ENCODE peak calls at places on chromosomes 2 and 18, in six cellular contexts. One of them, this sample, is unnamed.

GRCh38 chr18:24063121-24063731 is 48.7 kb downstream of the TTC39C start:
- DNase-seq in astrocyte: peak
- DNase-seq in lower leg skin: no peak
- DNase-seq in upper lobe of right lung: no peak
- DNase-seq in tibial artery: no peak
- DNase-seq in Calu3: no peak
- DNase-seq in this sample: no peak

GRCh38 chr2:26186371-26186770 is 13.5 kb downstream of the GAREM2 start:
- DNase-seq in upper lobe of right lung: no peak
- DNase-seq in Calu3: no peak
- DNase-seq in tibial artery: no peak
- DNase-seq in astrocyte: no peak
- DNase-seq in lower leg skin: no peak
- DNase-seq in this sample: no peak

GRCh38 chr2:10839813-10840212 is 27.2 kb upstream of the PDIA6 start:
- DNase-seq in upper lobe of right lung: no peak
- DNase-seq in Calu3: no peak
- DNase-seq in tibial artery: no peak
- DNase-seq in astrocyte: no peak
- DNase-seq in lower leg skin: no peak
- DNase-seq in this sample: no peak

GRCh38 chr2:208584387-208584965 is 177.9 kb downstream of the PTH2R start:
- DNase-seq in astrocyte: no peak
- DNase-seq in upper lobe of right lung: no peak
- DNase-seq in tibial artery: no peak
- DNase-seq in Calu3: no peak
- DNase-seq in lower leg skin: no peak
- DNase-seq in this sample: no peak

GRCh38 chr2:222878284-222878876 is 17.5 kb downstream of the ACSL3 start:
- DNase-seq in Calu3: no peak
- DNase-seq in tibial artery: no peak
- DNase-seq in lower leg skin: no peak
- DNase-seq in astrocyte: no peak
- DNase-seq in upper lobe of right lung: no peak
- DNase-seq in this sample: no peak

GRCh38 chr2:172281648-172282576 is 145.5 kb upstream of the ITGA6 start:
- DNase-seq in upper lobe of right lung: no peak
- DNase-seq in astrocyte: peak
- DNase-seq in Calu3: no peak
- DNase-seq in lower leg skin: no peak
- DNase-seq in tibial artery: no peak
- DNase-seq in this sample: no peak

GRCh38 chr2:120740765-120741513 is 5.3 kb downstream of the GLI2 start:
- DNase-seq in astrocyte: no peak
- DNase-seq in Calu3: no peak
- DNase-seq in tibial artery: no peak
- DNase-seq in upper lobe of right lung: no peak
- DNase-seq in lower leg skin: no peak
- DNase-seq in this sample: peak

GRCh38 chr18:34158881-34159690 is 65.6 kb downstream of the NOL4 start:
- DNase-seq in Calu3: no peak
- DNase-seq in lower leg skin: no peak
- DNase-seq in upper lobe of right lung: peak
- DNase-seq in astrocyte: peak
- DNase-seq in tibial artery: peak
- DNase-seq in this sample: peak

GRCh38 chr2:11669454-11670291 is at the start of gene NTSR2:
- DNase-seq in astrocyte: peak
- DNase-seq in lower leg skin: no peak
- DNase-seq in upper lobe of right lung: peak
- DNase-seq in tibial artery: no peak
- DNase-seq in Calu3: no peak
- DNase-seq in this sample: no peak

GRCh38 chr2:38666578-38666926 is 638 bp downstream of the GALM start:
- DNase-seq in tibial artery: no peak
- DNase-seq in lower leg skin: no peak
- DNase-seq in Calu3: peak
- DNase-seq in astrocyte: no peak
- DNase-seq in upper lobe of right lung: no peak
- DNase-seq in this sample: no peak

GRCh38 chr2:223114917-223115316 is 62.9 kb downstream of the KCNE4 start:
- DNase-seq in lower leg skin: no peak
- DNase-seq in Calu3: no peak
- DNase-seq in upper lobe of right lung: no peak
- DNase-seq in astrocyte: no peak
- DNase-seq in tibial artery: no peak
- DNase-seq in this sample: no peak

GRCh38 chr2:230865766-230866703 is 1.3 kb downstream of the ITM2C start:
- DNase-seq in astrocyte: no peak
- DNase-seq in tibial artery: no peak
- DNase-seq in upper lobe of right lung: no peak
- DNase-seq in lower leg skin: no peak
- DNase-seq in Calu3: peak
- DNase-seq in this sample: peak

GRCh38 chr2:165238295-165238694 is 919 bp upstream of the SCN2A start:
- DNase-seq in lower leg skin: no peak
- DNase-seq in astrocyte: peak
- DNase-seq in upper lobe of right lung: no peak
- DNase-seq in tibial artery: no peak
- DNase-seq in Calu3: peak
- DNase-seq in this sample: no peak

GRCh38 chr2:69177063-69177771 is 164.2 kb downstream of the ANTXR1 start:
- DNase-seq in astrocyte: peak
- DNase-seq in upper lobe of right lung: peak
- DNase-seq in Calu3: no peak
- DNase-seq in lower leg skin: peak
- DNase-seq in tibial artery: peak
- DNase-seq in this sample: no peak

GRCh38 chr18:10851824-10852225 is 297.5 kb downstream of the PIEZO2 start:
- DNase-seq in astrocyte: peak
- DNase-seq in upper lobe of right lung: no peak
- DNase-seq in tibial artery: no peak
- DNase-seq in Calu3: no peak
- DNase-seq in lower leg skin: no peak
- DNase-seq in this sample: no peak

GRCh38 chr2:42072349-42073118 is 24.7 kb downstream of the PKDCC start:
- DNase-seq in tibial artery: no peak
- DNase-seq in astrocyte: no peak
- DNase-seq in upper lobe of right lung: no peak
- DNase-seq in lower leg skin: no peak
- DNase-seq in Calu3: no peak
- DNase-seq in this sample: no peak

GRCh38 chr2:46230115-46230571 is 67.1 kb upstream of the EPAS1 start:
- DNase-seq in Calu3: peak
- DNase-seq in tibial artery: peak
- DNase-seq in lower leg skin: no peak
- DNase-seq in upper lobe of right lung: peak
- DNase-seq in astrocyte: no peak
- DNase-seq in this sample: peak

GRCh38 chr2:214014551-214015230 is 396.2 kb upstream of the VWC2L start:
- DNase-seq in upper lobe of right lung: no peak
- DNase-seq in tibial artery: no peak
- DNase-seq in Calu3: no peak
- DNase-seq in astrocyte: no peak
- DNase-seq in lower leg skin: no peak
- DNase-seq in this sample: no peak

GRCh38 chr2:219997341-219997851 is 370.0 kb downstream of the SLC4A3 start:
- DNase-seq in upper lobe of right lung: no peak
- DNase-seq in Calu3: peak
- DNase-seq in lower leg skin: peak
- DNase-seq in astrocyte: peak
- DNase-seq in tibial artery: no peak
- DNase-seq in this sample: peak

DNA sequence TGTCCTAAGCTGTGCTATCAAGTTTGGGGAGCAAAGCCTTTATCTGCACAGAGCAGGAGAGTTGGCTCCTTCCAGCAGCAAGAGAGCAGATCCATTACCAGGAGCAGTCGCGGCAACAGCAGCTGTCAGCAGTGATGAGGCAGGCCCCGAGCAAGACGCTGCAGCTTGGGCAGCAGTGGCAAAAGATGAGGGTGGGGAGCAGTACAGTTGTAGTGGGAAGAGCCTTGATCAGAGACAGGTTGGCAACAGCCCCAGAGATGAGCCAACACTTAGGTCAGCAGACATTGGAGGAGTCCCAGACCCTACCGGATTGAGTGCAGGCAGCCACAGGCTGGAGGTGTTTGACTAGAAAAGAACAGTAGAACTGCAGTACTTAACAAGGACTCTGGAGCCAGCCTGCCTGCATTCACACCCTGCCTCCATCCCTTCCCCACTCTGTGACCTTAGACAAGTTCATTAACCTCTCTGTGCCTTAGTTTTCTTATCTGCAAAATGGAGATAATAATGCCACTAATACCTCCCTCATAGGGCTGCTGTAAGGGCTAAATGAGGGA is 117.1 kb upstream of the SERTAD2 start:
- DNase-seq in lower leg skin: peak
- DNase-seq in astrocyte: peak
- DNase-seq in Calu3: no peak
- DNase-seq in tibial artery: peak
- DNase-seq in upper lobe of right lung: no peak
- DNase-seq in this sample: no peak
- TF ChIP-seq CTCF in lower leg skin: no peak
- TF ChIP-seq CTCF in astrocyte: no peak
- TF ChIP-seq CTCF in Calu3: no peak
- TF ChIP-seq CTCF in tibial artery: no peak
- TF ChIP-seq CTCF in upper lobe of right lung: no peak
- TF ChIP-seq CTCF in this sample: no peak

DNA sequence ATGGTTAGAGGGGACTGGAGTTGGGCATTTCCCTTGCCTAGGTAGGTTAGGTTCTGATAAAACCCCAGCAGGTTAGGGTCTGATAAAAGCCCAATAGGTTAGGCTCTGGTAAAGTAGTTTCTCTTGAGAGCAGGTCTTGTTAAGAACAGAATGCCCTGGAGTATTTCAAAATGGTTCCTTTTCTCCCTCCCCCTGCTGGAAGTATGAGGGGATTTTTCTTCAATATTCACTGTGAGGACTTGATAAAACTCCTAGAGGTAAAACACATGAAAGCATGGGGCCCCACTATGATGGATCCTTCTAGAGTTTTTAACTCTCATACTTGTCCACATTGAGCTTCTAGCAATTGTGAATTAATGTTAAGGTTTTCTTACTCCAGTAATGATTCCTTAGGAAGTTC is 27.6 kb downstream of the ANKAR start:
- DNase-seq in tibial artery: no peak
- DNase-seq in astrocyte: no peak
- DNase-seq in Calu3: no peak
- DNase-seq in lower leg skin: no peak
- DNase-seq in upper lobe of right lung: no peak
- DNase-seq in this sample: no peak
- TF ChIP-seq CTCF in tibial artery: no peak
- TF ChIP-seq CTCF in astrocyte: peak
- TF ChIP-seq CTCF in Calu3: no peak
- TF ChIP-seq CTCF in lower leg skin: no peak
- TF ChIP-seq CTCF in upper lobe of right lung: no peak
- TF ChIP-seq CTCF in this sample: no peak

DNA sequence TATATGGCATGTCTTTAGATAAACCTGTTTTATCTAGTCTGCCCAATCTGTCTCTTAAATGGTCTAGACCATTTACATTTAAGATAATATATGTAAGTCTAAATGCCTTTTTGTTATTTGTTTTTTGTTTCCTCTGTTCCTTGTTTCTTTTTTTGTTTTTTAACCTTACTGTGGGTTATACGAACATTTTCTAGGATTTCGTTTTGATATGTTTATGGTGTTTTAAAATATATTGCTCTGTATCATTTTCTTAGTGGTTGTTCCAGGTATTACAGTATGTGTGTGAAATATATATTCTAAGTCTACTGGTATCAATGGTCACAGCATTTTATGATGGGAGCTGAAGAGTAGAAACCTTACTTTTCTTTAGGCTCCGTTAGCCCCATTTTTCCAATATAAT is 13.4 kb downstream of the BCL2L11 start:
- DNase-seq in lower leg skin: no peak
- DNase-seq in tibial artery: no peak
- DNase-seq in astrocyte: no peak
- DNase-seq in Calu3: no peak
- DNase-seq in upper lobe of right lung: no peak
- DNase-seq in this sample: no peak
- TF ChIP-seq CTCF in lower leg skin: no peak
- TF ChIP-seq CTCF in tibial artery: no peak
- TF ChIP-seq CTCF in astrocyte: no peak
- TF ChIP-seq CTCF in Calu3: no peak
- TF ChIP-seq CTCF in upper lobe of right lung: no peak
- TF ChIP-seq CTCF in this sample: peak

DNA sequence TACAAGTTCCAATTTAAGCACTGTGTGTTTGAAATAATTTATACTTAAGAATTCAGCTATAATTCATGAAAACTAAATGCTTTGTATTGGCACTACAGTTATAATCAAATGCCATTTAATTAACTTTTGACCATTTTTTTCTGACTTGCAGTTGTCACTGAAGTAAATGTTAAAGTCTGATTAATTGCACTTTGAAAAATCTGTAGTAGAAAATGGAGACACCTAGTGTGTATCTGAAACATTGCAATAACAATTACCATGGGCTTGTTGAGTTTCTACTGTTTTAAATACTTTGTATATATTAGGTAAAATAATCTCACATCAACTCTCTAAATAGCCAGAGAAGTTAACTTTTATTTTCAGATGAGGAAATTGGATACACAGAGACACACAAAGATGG is 458.6 kb upstream of the FSIP2 start:
- DNase-seq in lower leg skin: no peak
- DNase-seq in Calu3: no peak
- DNase-seq in tibial artery: no peak
- DNase-seq in astrocyte: peak
- DNase-seq in upper lobe of right lung: no peak
- DNase-seq in this sample: no peak
- TF ChIP-seq CTCF in lower leg skin: no peak
- TF ChIP-seq CTCF in Calu3: peak
- TF ChIP-seq CTCF in tibial artery: no peak
- TF ChIP-seq CTCF in astrocyte: peak
- TF ChIP-seq CTCF in upper lobe of right lung: peak
- TF ChIP-seq CTCF in this sample: peak

GRCh38 chr18:35564795-35565453 is 16.6 kb upstream of the GALNT1 start:
- DNase-seq in Calu3: no peak
- DNase-seq in astrocyte: no peak
- DNase-seq in upper lobe of right lung: no peak
- DNase-seq in tibial artery: no peak
- DNase-seq in lower leg skin: no peak
- DNase-seq in this sample: no peak
- TF ChIP-seq CTCF in Calu3: no peak
- TF ChIP-seq CTCF in astrocyte: no peak
- TF ChIP-seq CTCF in upper lobe of right lung: no peak
- TF ChIP-seq CTCF in tibial artery: no peak
- TF ChIP-seq CTCF in lower leg skin: no peak
- TF ChIP-seq CTCF in this sample: no peak

This sample was measured in osteocyte.